ENCODE peak calls at places on chromosomes 5 and 9, in eight cellular contexts. X is IMR-90, Y is PC-9, M is PC-3, L is neural progenitor cell, G is GM23248, B is fibroblast of lung, H is astrocyte. C is an unnamed sample. For H3K4me1, the result is how much of the 10 kb centered on the place peaks cover.

GRCh38 chr9:130998596-130999264 is 10.2 kb upstream of the LAMC3 start:
- DNase-seq in X (no peak), Y (no peak), M (no peak), L (no peak), G (peak), B (no peak), H (no peak), C (no peak)

GRCh38 chr5:32339198-32339597 is 26.5 kb upstream of the MTMR12 start:
- DNase-seq in X (peak), Y (no peak), M (peak), L (peak), G (peak), B (peak), H (peak), C (no peak)

GRCh38 chr5:154286557-154286956 is 96.0 kb downstream of the GALNT10 start:
- DNase-seq in X (no peak), Y (no peak), M (no peak), L (peak), G (no peak), B (peak), H (no peak), C (no peak)

GRCh38 chr9:90016272-90016671 is 411.5 kb downstream of the GADD45G start:
- DNase-seq in X (no peak), Y (no peak), M (no peak), L (no peak), G (no peak), B (no peak), H (no peak), C (no peak)

GRCh38 chr5:112574566-112574965 is 155.5 kb upstream of the EPB41L4A start:
- DNase-seq in X (no peak), Y (no peak), M (no peak), L (no peak), G (no peak), B (no peak), H (no peak), C (no peak)

GRCh38 chr5:35294017-35294416 is 63.7 kb upstream of the PRLR start:
- DNase-seq in X (no peak), Y (no peak), M (no peak), L (no peak), G (no peak), B (no peak), H (no peak), C (no peak)

GRCh38 chr9:12934515-12935301 is 159.9 kb downstream of the LURAP1L start:
- DNase-seq in X (no peak), Y (no peak), M (no peak), L (no peak), G (peak), B (no peak), H (no peak), C (no peak)

GRCh38 chr5:54570923-54571322 is 53.4 kb downstream of the SNX18 start:
- DNase-seq in X (peak), Y (no peak), M (no peak), L (no peak), G (peak), B (peak), H (peak), C (no peak)

GRCh38 chr5:78509884-78510769 is 138.4 kb downstream of the LHFPL2 start:
- DNase-seq in X (no peak), Y (no peak), M (peak), L (peak), G (peak), B (no peak), H (no peak), C (no peak)

GRCh38 chr5:124790895-124791732 is 44.7 kb upstream of the ZNF608 start:
- DNase-seq in X (peak), Y (no peak), M (peak), L (no peak), G (peak), B (peak), H (peak), C (no peak)

DNA sequence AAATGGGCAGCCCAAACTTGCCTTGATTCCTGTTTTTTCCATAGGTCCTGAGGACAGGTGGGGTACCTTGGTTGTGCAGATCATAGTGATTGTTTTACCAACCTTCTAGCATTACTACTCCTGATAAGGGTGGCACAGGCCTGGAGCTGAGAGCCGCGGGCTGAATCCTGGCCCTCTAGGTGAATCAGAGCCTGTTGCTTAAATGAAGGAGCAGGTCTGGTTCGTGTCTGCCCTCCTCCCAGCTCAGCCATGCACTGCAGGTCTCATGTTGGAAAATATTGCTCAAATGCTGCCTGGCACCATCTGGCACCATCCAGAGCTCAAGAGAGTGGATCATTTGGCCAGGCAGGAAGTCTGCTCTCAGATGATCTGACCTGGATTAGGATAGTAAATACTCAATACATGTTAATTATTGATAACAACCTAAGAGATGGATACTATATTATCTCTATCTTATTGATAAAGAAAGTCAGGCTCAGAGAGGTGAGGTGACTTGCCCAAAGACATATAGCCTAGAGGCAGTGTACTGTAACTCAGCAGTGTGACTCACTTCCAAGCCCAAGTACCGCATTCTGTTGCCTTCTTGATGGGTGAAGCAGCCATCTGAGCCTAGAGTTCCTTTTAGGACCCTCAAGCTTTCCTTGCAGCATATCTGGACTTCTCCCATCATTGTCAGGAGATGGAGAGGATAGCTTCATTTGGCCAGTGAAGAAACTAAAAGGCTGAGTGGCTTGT is 104.3 kb upstream of the PITX1 start:
- DNase-seq in X (peak), Y (peak), M (peak), L (no peak), G (peak), B (no peak), H (no peak), C (no peak)
- H3K4me1 ChIP-seq in X (under half), Y (half or more), M (half or more), L (under half), G (under half), B (under half), H (under half), C (under half)

GRCh38 chr5:166677891-166678290 is 1613.6 kb upstream of the WWC1 start:
- DNase-seq in X (no peak), Y (no peak), M (no peak), L (no peak), G (no peak), B (no peak), H (no peak), C (no peak)
- H3K4me2 ChIP-seq in X (no peak), Y (no peak), M (no peak), L (no peak), G (no peak), B (no peak), H (no peak), C (no peak)

GRCh38 chr9:97403746-97404316 is 8.1 kb upstream of the TDRD7 start:
- DNase-seq in X (no peak), Y (no peak), M (no peak), L (no peak), G (no peak), B (no peak), H (no peak), C (no peak)
- H3K4me1 ChIP-seq in X (under half), Y (under half), M (under half), L (under half), G (under half), B (under half), H (under half), C (under half)

GRCh38 chr5:149141957-149142851 is 911 bp downstream of the ABLIM3 start:
- DNase-seq in X (peak), Y (no peak), M (peak), L (peak), G (peak), B (peak), H (no peak), C (no peak)
- H3K4me2 ChIP-seq in X (peak), Y (peak), M (peak), L (peak), G (peak), B (peak), H (peak), C (peak)

GRCh38 chr9:114896344-114896743 is 34.0 kb downstream of the TNFSF8 start:
- DNase-seq in X (no peak), Y (no peak), M (no peak), L (no peak), G (no peak), B (no peak), H (no peak), C (no peak)
- H3K4me1 ChIP-seq in X (under half), Y (under half), M (under half), L (under half), G (half or more), B (under half), H (under half), C (under half)

GRCh38 chr9:107948601-107949000 is 459.0 kb upstream of the KLF4 start:
- DNase-seq in X (no peak), Y (no peak), M (no peak), L (no peak), G (peak), B (peak), H (peak), C (no peak)
- H3K4me2 ChIP-seq in X (no peak), Y (no peak), M (no peak), L (no peak), G (peak), B (no peak), H (no peak), C (no peak)

DNA sequence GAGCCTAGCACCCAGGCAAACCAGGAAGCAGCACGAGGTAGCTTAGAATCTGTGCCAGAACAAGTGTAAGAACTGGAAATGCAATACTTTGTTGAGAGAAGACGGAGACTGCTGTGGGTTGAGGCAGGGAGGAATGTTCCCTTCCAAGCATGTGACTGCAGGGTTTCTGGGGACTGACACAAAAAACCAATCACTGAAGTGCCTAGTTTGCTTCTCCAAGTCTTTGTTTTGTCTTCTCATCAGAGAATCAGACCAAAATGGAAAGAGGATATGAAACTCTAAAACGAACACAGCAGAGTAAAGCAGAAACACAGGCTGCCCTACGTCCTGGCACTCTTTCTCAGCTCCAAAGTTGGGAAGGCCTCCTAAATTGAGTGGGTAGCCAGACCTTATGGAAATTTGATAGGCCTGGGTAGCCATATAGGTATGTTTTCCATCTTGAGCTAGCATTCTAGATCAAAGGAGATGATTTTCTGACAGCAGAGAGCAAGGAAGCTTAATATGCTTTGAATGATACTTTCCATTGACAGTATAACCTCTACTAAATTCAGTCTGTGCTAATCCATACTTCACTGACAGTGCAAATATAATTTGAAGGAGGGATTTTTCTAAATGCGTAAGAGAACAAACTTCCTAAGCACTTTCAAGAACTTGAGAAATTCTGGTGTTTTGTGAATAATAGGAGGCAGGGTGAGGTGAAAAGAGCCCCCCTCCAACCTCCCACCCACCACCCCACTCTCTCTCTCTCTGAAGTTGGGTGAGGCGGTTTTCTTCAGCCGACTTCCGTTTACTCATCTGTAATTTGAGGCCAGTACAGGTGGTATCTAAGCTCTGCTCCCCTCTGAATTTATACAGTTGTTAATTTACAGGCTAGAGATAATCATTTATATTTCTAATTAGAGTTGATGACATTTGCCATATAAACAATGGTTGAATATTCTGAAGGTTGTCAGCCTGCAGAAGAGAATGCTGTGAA is 5.5 kb downstream of the ADRB2 start:
- DNase-seq in X (no peak), Y (no peak), M (peak), L (no peak), G (no peak), B (no peak), H (no peak), C (no peak)
- H3K4me1 ChIP-seq in X (under half), Y (under half), M (half or more), L (under half), G (under half), B (under half), H (under half), C (under half)

DNA sequence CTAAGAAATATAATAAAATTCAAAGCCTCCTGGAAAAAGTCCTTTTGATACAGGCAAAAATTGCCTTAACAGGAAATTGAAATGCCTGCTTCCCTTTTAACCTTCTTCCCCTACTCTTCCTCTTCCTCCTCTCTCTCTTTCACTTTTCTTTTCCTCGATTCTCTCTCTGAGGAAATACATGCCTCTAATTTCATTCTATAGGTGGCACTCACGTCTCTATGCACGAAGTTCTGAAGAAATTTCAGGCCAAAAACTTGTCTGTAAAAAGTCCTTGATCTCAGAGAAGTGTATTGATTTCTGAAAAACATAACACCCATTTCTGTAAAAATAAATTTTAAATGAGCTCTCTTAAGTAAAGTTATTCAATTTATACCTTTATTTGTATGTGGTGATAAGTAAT is 371.7 kb upstream of the IRX4 start:
- DNase-seq in X (no peak), Y (no peak), M (no peak), L (no peak), G (no peak), B (no peak), H (no peak), C (no peak)
- H3K4me2 ChIP-seq in X (no peak), Y (no peak), M (no peak), L (no peak), G (no peak), B (no peak), H (no peak), C (no peak)

GRCh38 chr9:136541179-136541578 is 4.7 kb downstream of the NOTCH1 start:
- DNase-seq in X (no peak), Y (no peak), M (no peak), L (no peak), G (no peak), B (peak), H (peak), C (no peak)
- H3K4me1 ChIP-seq in X (under half), Y (under half), M (under half), L (under half), G (under half), B (under half), H (under half), C (under half)